ENCODE peak calls at places on chromosomes 7 and 10, in eight cellular contexts. O is lower lobe of right lung, X is AG04450, G is A549, B is PC-9, V is fibroblast of lung, P is HCT116, T is ovary. S is an unnamed sample.

GRCh38 chr7:155731375-155731774 is 80.9 kb downstream of the SHH start:
- DNase-seq in O (no peak), X (no peak), G (no peak), B (peak), V (peak), P (no peak), T (no peak), S (peak)

GRCh38 chr7:44244282-44244681 is 43.5 kb downstream of the YKT6 start:
- DNase-seq in O (no peak), X (no peak), G (peak), B (no peak), V (no peak), P (no peak), T (no peak), S (no peak)

GRCh38 chr10:101566333-101567164 is 21.5 kb downstream of the POLL start:
- DNase-seq in O (no peak), X (no peak), G (no peak), B (no peak), V (peak), P (no peak), T (peak), S (no peak)

GRCh38 chr7:77563275-77563674 is 26.2 kb downstream of the PTPN12 start:
- DNase-seq in O (no peak), X (no peak), G (no peak), B (no peak), V (no peak), P (no peak), T (no peak), S (no peak)

GRCh38 chr10:64277536-64277935 is 756.3 kb downstream of the REEP3 start:
- DNase-seq in O (no peak), X (no peak), G (no peak), B (no peak), V (no peak), P (no peak), T (no peak), S (no peak)

GRCh38 chr7:28759373-28760013 is 198.6 kb downstream of the TRIL start:
- DNase-seq in O (no peak), X (no peak), G (no peak), B (no peak), V (peak), P (no peak), T (no peak), S (no peak)

GRCh38 chr10:12729885-12730284 is 271.6 kb downstream of the CCDC3 start:
- DNase-seq in O (no peak), X (no peak), G (no peak), B (no peak), V (no peak), P (no peak), T (no peak), S (no peak)

GRCh38 chr7:139993169-139993568 is 69.6 kb downstream of the PARP12 start:
- DNase-seq in O (no peak), X (no peak), G (no peak), B (no peak), V (no peak), P (no peak), T (no peak), S (no peak)

GRCh38 chr10:119087271-119087897 is 6.8 kb upstream of the EIF3A start:
- DNase-seq in O (no peak), X (no peak), G (no peak), B (no peak), V (no peak), P (no peak), T (no peak), S (peak)

GRCh38 chr10:100733319-100733718 is 12.1 kb upstream of the PAX2 start:
- DNase-seq in O (no peak), X (no peak), G (no peak), B (no peak), V (no peak), P (no peak), T (no peak), S (no peak)

GRCh38 chr10:14748471-14748870 is 26.2 kb downstream of the FAM107B start:
- DNase-seq in O (no peak), X (no peak), G (no peak), B (peak), V (no peak), P (no peak), T (no peak), S (no peak)

GRCh38 chr7:65430344-65431186 is 56.9 kb downstream of the ZNF92 start:
- DNase-seq in O (no peak), X (no peak), G (no peak), B (no peak), V (no peak), P (no peak), T (no peak), S (no peak)

GRCh38 chr10:121302541-121303180 is 295.6 kb downstream of the FGFR2 start:
- DNase-seq in O (no peak), X (no peak), G (no peak), B (no peak), V (no peak), P (no peak), T (no peak), S (peak)

GRCh38 chr7:96621932-96622331 is 87.7 kb downstream of the SEM1 start:
- DNase-seq in O (no peak), X (no peak), G (no peak), B (no peak), V (no peak), P (no peak), T (no peak), S (no peak)

GRCh38 chr7:122528879-122529481 is 169.9 kb downstream of the RNF133 start:
- DNase-seq in O (no peak), X (no peak), G (peak), B (no peak), V (peak), P (peak), T (no peak), S (peak)

GRCh38 chr7:122535086-122535485 is 163.8 kb downstream of the RNF133 start:
- DNase-seq in O (no peak), X (no peak), G (no peak), B (no peak), V (no peak), P (no peak), T (no peak), S (peak)

GRCh38 chr7:122532406-122533269 is 166.3 kb downstream of the RNF133 start:
- DNase-seq in O (no peak), X (no peak), G (peak), B (no peak), V (no peak), P (peak), T (no peak), S (peak)
- TF ChIP-seq CTCF in O (peak), X (peak), G (peak), B (peak), V (peak), P (peak), T (no peak), S (peak)

DNA sequence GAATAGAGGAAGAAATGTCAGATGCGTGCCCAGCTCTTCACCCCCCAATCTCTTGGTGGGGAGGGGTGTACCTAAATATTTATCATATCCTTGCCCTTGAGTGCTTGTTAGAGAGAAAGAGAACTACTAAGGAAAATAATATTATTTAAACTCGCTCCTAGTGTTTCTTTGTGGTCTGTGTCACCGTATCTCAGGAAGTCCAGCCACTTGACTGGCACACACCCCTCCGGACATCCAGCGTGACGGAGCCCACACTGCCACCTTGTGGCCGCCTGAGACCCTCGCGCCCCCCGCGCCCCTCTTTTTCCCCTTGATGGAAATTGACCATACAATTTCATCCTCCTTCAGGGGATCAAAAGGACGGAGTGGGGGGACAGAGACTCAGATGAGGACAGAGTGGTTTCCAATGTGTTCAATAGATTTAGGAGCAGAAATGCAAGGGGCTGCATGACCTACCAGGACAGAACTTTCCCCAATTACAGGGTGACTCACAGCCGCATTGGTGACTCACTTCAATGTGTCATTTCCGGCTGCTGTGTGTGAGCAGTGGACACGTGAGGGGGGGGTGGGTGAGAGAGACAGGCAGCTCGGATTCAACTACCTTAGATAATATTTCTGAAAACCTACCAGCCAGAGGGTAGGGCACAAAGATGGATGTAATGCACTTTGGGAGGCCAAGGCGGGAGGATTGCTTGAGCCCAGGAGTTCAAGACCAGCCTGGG is 11.4 kb downstream of the SERPINE1 start:
- DNase-seq in O (peak), X (peak), G (peak), B (peak), V (peak), P (peak), T (peak), S (peak)
- H3K4me3 ChIP-seq in O (peak), X (no peak), G (no peak), B (peak), V (no peak), P (peak), T (no peak), S (no peak)

DNA sequence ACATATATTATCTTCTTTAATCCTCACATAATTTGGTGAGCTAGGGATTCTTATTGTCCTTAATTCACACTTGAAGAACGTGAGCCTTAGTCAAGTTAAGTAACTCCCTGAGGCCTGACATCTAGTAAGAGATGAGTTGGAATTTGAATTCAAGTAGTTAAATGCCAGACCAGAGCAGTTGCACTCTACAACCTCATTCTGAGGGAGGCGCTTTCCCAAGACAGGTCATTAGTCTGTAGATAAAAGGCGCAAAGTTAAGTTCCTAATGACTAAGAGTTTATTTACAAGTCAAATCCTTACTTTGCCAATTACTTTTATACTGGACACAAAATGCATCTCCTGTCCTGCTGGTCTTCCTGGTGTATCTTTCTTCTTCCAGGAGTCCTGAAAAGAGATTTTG is 3.6 kb upstream of the EXOC6 start:
- DNase-seq in O (no peak), X (no peak), G (no peak), B (no peak), V (peak), P (no peak), T (no peak), S (no peak)
- TF ChIP-seq CTCF in O (no peak), X (no peak), G (no peak), B (no peak), V (peak), P (no peak), T (no peak), S (no peak)

DNA sequence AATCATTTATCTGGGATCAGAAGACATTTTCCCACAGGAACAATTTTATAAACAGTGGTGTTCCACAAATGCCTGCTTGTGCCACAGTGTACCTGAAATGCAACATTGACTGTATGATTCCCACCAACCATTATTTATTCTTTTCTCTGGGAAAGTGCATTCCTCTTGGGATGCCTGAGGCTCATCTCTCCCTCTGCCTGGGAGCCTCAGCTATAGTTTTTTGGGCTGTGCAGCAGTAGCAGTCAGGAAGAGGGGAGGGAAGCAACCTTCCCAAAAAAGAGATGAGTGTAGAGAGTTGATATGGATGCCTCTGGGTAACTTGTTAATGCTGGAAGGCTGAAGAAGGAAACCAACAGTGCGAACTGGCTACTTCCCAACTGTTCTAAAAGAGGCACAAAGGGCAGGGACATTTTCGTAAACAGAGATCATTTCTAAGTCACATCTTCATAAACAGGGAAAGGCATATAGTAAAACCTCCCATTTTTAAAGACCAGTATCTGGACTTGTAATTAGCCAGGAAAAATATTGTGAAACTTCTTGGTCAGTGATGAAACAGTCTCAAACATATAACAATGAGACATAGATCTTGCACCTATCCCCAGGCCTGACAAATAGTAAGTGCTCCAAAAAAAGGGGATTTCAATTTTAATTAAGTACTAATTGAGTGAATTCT is 1.4 kb upstream of the CALD1 start:
- DNase-seq in O (no peak), X (no peak), G (no peak), B (no peak), V (no peak), P (no peak), T (no peak), S (peak)
- H3K4me3 ChIP-seq in O (no peak), X (no peak), G (no peak), B (no peak), V (no peak), P (no peak), T (no peak), S (no peak)

DNA sequence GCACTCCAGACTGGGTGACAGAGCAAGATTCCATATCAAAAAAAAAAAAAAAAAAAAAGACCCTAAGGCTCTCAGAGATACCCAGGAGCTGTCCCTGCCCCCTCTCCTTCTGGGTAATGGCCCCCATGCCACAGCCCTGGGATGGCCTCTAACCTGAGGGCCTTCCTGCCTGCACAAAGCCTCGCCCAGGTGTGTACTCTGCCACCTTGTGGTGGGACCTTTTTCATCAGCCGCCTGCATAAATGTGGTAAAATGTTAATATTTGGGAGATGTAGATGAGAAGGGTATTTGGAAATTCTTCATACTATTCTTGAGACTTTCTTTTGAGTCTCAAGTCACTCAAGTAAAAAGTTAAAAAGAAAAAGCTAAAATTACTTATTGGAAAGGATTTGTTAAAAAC is 46.3 kb upstream of the RNF216 start:
- DNase-seq in O (peak), X (no peak), G (no peak), B (peak), V (no peak), P (peak), T (no peak), S (peak)
- TF ChIP-seq CTCF in O (peak), X (peak), G (peak), B (peak), V (peak), P (peak), T (no peak), S (peak)

GRCh38 chr7:151249034-151249731 is 689 bp upstream of the SMARCD3 start:
- DNase-seq in O (peak), X (no peak), G (peak), B (peak), V (peak), P (no peak), T (peak), S (peak)

GRCh38 chr7:151251926-151252835 is 3.7 kb upstream of the SMARCD3 start:
- DNase-seq in O (peak), X (peak), G (peak), B (peak), V (peak), P (no peak), T (peak), S (no peak)

GRCh38 chr7:151251328-151251925 is 2.9 kb upstream of the SMARCD3 start:
- DNase-seq in O (peak), X (no peak), G (peak), B (peak), V (peak), P (no peak), T (peak), S (peak)

GRCh38 chr7:151249732-151250072 is 1.2 kb upstream of the SMARCD3 start:
- DNase-seq in O (peak), X (no peak), G (peak), B (no peak), V (peak), P (peak), T (peak), S (peak)

DNA sequence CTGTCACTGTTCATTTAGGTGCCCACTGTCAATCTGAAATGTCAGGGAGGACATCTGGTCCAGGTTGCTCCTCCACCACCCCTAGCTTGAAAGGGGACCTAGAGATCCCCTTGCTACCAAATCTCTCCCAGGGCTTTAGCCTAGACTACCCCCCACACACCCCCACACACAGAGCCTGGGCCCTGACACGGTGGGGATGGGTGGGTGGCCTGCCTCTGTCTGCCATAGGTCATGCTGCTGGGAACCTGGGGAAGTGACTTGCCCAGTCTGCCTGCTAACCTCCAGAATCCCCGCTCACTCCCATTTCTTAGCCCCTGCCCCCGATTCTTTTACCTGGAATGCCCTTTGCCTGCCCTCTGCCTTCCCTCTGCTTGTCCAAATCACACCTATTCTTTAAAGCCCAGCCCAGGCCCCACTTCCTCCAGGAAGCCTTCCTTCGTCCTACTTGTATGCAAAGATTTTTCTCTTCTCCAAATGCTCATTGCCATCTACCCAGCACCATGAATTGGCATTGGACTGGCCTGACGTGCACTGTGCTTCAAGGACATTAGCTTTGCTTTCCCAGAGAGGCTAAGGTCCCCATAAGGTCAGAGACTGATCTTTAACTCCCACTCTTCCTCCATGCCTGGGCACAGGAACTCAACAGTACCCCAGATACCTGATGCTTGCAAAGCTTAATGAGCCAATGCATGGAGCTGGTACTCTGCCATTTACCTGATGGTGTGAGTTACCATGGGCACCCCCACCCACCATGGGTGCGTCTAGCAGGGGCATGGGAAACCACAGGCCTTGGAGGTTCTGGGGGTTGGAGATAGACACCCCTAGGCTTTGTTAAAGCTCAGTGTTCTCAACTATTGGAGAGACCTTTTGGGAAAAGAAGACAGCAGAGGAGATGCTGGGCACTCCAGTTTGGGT is 1.9 kb upstream of the SMARCD3 start:
- DNase-seq in O (no peak), X (no peak), G (no peak), B (no peak), V (no peak), P (no peak), T (peak), S (no peak)
- H3K4me3 ChIP-seq in O (peak), X (no peak), G (no peak), B (no peak), V (no peak), P (no peak), T (no peak), S (no peak)

GRCh38 chr7:50273870-50274269 is 30.6 kb upstream of the IKZF1 start:
- DNase-seq in O (no peak), X (no peak), G (no peak), B (no peak), V (no peak), P (no peak), T (no peak), S (no peak)
- TF ChIP-seq CTCF in O (no peak), X (no peak), G (no peak), B (no peak), V (no peak), P (no peak), T (no peak), S (no peak)

DNA sequence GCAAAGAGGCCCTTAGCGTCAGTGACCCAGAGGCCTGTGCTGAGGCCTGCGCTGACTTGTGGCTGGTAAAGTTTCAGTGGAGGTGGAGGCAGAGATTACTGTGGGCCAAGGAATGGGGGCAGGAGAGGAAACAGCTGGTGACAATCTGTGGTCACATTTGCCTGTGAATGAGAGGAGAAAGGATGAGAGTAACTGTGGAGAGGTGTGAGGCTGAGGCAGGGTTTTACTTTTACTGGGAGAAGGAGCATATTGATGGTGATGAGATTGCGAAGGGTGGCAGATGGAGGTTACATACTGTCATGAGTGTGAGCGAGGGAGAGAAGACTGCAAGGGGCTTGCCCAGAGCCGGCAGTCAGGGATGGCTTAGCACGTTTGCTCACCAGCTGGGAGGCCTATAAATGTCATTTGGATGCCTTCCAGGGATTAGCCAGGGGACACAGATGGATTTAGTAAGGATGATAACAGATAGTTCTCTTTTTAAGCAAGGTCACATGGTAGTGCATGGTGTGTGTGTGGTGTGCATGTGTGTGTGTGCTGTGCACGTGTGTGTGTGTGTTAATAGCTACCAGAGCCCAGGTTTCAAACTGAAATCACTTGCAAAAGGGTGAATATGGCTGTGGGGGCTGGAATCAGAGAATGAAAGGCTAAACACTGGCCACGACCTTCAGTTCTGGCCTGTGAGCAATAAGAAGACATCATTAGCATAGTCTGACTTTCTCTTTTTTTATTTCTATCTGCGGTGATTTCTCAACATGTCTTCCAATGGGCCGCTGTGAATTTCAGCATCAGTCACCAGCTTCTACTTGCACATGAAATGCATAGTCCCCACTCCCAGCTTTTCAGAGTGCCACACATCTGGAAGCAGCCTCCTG is 291.5 kb upstream of the ZNF32 start:
- DNase-seq in O (no peak), X (peak), G (no peak), B (no peak), V (no peak), P (no peak), T (no peak), S (no peak)
- H3K4me3 ChIP-seq in O (no peak), X (no peak), G (no peak), B (no peak), V (no peak), P (no peak), T (no peak), S (no peak)